ENCODE peak calls at places on chromosomes 7 and 10, in nine cellular contexts. One of them, this sample, is unnamed.

GRCh38 chr7:71900556-71900955 is 511.6 kb downstream of the CALN1 start:
- DNase-seq in H1: no peak
- DNase-seq in esophagus muscularis mucosa: peak; percentile 72
- DNase-seq in GM12878: no peak
- DNase-seq in SK-N-SH: no peak
- DNase-seq in tibial nerve: no peak
- DNase-seq in A549: no peak
- DNase-seq in stomach: no peak
- DNase-seq in ovary: no peak
- DNase-seq in this sample: no peak

GRCh38 chr10:77504196-77504869 is 133.3 kb downstream of the KCNMA1 start:
- DNase-seq in esophagus muscularis mucosa: no peak
- DNase-seq in tibial nerve: no peak
- DNase-seq in A549: no peak
- DNase-seq in ovary: no peak
- DNase-seq in stomach: no peak
- DNase-seq in H1: no peak
- DNase-seq in SK-N-SH: no peak
- DNase-seq in GM12878: no peak
- DNase-seq in this sample: no peak

GRCh38 chr7:136845899-136846465 is 22.5 kb upstream of the CHRM2 start:
- DNase-seq in esophagus muscularis mucosa: no peak
- DNase-seq in ovary: no peak
- DNase-seq in A549: no peak
- DNase-seq in tibial nerve: no peak
- DNase-seq in SK-N-SH: no peak
- DNase-seq in H1: no peak
- DNase-seq in stomach: no peak
- DNase-seq in GM12878: no peak
- DNase-seq in this sample: no peak

GRCh38 chr7:28774529-28775057 is 183.5 kb downstream of the TRIL start:
- DNase-seq in A549: no peak
- DNase-seq in H1: no peak
- DNase-seq in SK-N-SH: no peak
- DNase-seq in esophagus muscularis mucosa: no peak
- DNase-seq in GM12878: no peak
- DNase-seq in ovary: no peak
- DNase-seq in tibial nerve: no peak
- DNase-seq in stomach: no peak
- DNase-seq in this sample: no peak

GRCh38 chr7:95608344-95609173 is 12.2 kb upstream of the PDK4 start:
- DNase-seq in tibial nerve: peak; percentile 92
- DNase-seq in GM12878: peak; percentile 47
- DNase-seq in stomach: peak; percentile 95
- DNase-seq in ovary: peak; percentile 86
- DNase-seq in SK-N-SH: peak; percentile 28
- DNase-seq in A549: peak; percentile 61
- DNase-seq in esophagus muscularis mucosa: peak; percentile 98
- DNase-seq in H1: no peak
- DNase-seq in this sample: peak; percentile 19

GRCh38 chr10:49601857-49602256 is 8.3 kb upstream of the SLC18A3 start:
- DNase-seq in tibial nerve: no peak
- DNase-seq in esophagus muscularis mucosa: peak; percentile 64
- DNase-seq in A549: no peak
- DNase-seq in SK-N-SH: no peak
- DNase-seq in GM12878: no peak
- DNase-seq in ovary: no peak
- DNase-seq in stomach: peak; percentile 22
- DNase-seq in H1: no peak
- DNase-seq in this sample: peak; percentile 8

GRCh38 chr7:157416011-157416410 is 79.2 kb downstream of the DNAJB6 start:
- DNase-seq in A549: no peak
- DNase-seq in SK-N-SH: no peak
- DNase-seq in GM12878: no peak
- DNase-seq in ovary: no peak
- DNase-seq in esophagus muscularis mucosa: no peak
- DNase-seq in tibial nerve: no peak
- DNase-seq in stomach: no peak
- DNase-seq in H1: no peak
- DNase-seq in this sample: no peak

GRCh38 chr10:119246862-119247549 is 39.6 kb downstream of the GRK5 start:
- DNase-seq in stomach: no peak
- DNase-seq in GM12878: no peak
- DNase-seq in SK-N-SH: no peak
- DNase-seq in A549: no peak
- DNase-seq in ovary: peak; percentile 41
- DNase-seq in H1: no peak
- DNase-seq in tibial nerve: peak; percentile 65
- DNase-seq in esophagus muscularis mucosa: no peak
- DNase-seq in this sample: no peak

GRCh38 chr10:43610636-43611035 is 4.4 kb downstream of the ZNF485 start:
- DNase-seq in ovary: no peak
- DNase-seq in A549: no peak
- DNase-seq in SK-N-SH: no peak
- DNase-seq in stomach: no peak
- DNase-seq in esophagus muscularis mucosa: no peak
- DNase-seq in GM12878: no peak
- DNase-seq in H1: no peak
- DNase-seq in tibial nerve: no peak
- DNase-seq in this sample: no peak

GRCh38 chr10:112024079-112024478 is 159.5 kb downstream of the GPAM start:
- DNase-seq in SK-N-SH: no peak
- DNase-seq in tibial nerve: no peak
- DNase-seq in ovary: no peak
- DNase-seq in esophagus muscularis mucosa: no peak
- DNase-seq in A549: no peak
- DNase-seq in H1: no peak
- DNase-seq in stomach: no peak
- DNase-seq in GM12878: no peak
- DNase-seq in this sample: no peak

GRCh38 chr7:67470256-67470751 is 473.7 kb downstream of the TYW1 start:
- DNase-seq in GM12878: no peak
- DNase-seq in H1: no peak
- DNase-seq in SK-N-SH: no peak
- DNase-seq in stomach: no peak
- DNase-seq in tibial nerve: no peak
- DNase-seq in ovary: no peak
- DNase-seq in esophagus muscularis mucosa: no peak
- DNase-seq in A549: no peak
- DNase-seq in this sample: no peak

GRCh38 chr10:103845983-103846382 is 9.4 kb downstream of the SH3PXD2A start:
- DNase-seq in ovary: peak; percentile 4
- DNase-seq in SK-N-SH: no peak
- DNase-seq in H1: no peak
- DNase-seq in stomach: no peak
- DNase-seq in A549: no peak
- DNase-seq in GM12878: no peak
- DNase-seq in tibial nerve: no peak
- DNase-seq in esophagus muscularis mucosa: no peak
- DNase-seq in this sample: peak; percentile 44

GRCh38 chr10:24716295-24716694 is 7.4 kb downstream of the ARHGAP21 start:
- DNase-seq in GM12878: no peak
- DNase-seq in stomach: peak; percentile 79
- DNase-seq in ovary: no peak
- DNase-seq in esophagus muscularis mucosa: peak; percentile 83
- DNase-seq in SK-N-SH: no peak
- DNase-seq in tibial nerve: no peak
- DNase-seq in A549: no peak
- DNase-seq in H1: no peak
- DNase-seq in this sample: no peak

DNA sequence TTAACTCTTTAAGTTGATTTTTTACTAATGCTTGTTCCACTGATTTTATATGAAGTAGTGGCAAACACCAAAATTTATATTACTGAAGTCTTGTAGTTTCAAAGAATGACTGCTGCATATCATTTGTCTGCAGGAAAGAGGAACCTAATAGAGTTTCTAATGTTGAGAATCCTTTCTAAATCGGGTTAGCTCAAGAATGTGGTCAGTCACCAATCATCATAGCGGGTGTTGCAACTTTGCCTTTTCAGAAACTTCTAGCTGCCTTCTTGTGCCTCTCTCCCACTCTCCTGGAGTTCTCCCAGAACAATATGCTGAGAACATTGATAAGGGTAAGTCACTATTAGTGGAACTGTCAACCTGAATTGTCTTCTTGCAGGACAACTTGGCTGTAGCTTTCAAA is 524.8 kb upstream of the SORCS1 start:
- DNase-seq in A549: no peak
- DNase-seq in SK-N-SH: no peak
- DNase-seq in GM12878: no peak
- DNase-seq in ovary: no peak
- DNase-seq in stomach: no peak
- DNase-seq in tibial nerve: no peak
- DNase-seq in esophagus muscularis mucosa: no peak
- DNase-seq in H1: no peak
- DNase-seq in this sample: no peak
- TF ChIP-seq EP300 in A549: no peak
- TF ChIP-seq EP300 in SK-N-SH: no peak
- TF ChIP-seq EP300 in GM12878: no peak
- TF ChIP-seq EP300 in ovary: no peak
- TF ChIP-seq EP300 in stomach: no peak
- TF ChIP-seq EP300 in tibial nerve: no peak
- TF ChIP-seq EP300 in esophagus muscularis mucosa: no peak
- TF ChIP-seq EP300 in H1: no peak
- TF ChIP-seq EP300 in this sample: no peak

GRCh38 chr7:10075866-10076265 is 897.8 kb upstream of the PHF14 start:
- DNase-seq in esophagus muscularis mucosa: no peak
- DNase-seq in ovary: no peak
- DNase-seq in A549: no peak
- DNase-seq in tibial nerve: no peak
- DNase-seq in stomach: no peak
- DNase-seq in GM12878: no peak
- DNase-seq in H1: no peak
- DNase-seq in SK-N-SH: no peak
- DNase-seq in this sample: no peak

GRCh38 chr7:10083766-10084165 is 889.9 kb upstream of the PHF14 start:
- DNase-seq in A549: no peak
- DNase-seq in tibial nerve: no peak
- DNase-seq in esophagus muscularis mucosa: no peak
- DNase-seq in stomach: no peak
- DNase-seq in ovary: no peak
- DNase-seq in GM12878: no peak
- DNase-seq in H1: no peak
- DNase-seq in SK-N-SH: no peak
- DNase-seq in this sample: no peak

GRCh38 chr7:10082896-10083295 is 890.8 kb upstream of the PHF14 start:
- DNase-seq in tibial nerve: no peak
- DNase-seq in SK-N-SH: no peak
- DNase-seq in GM12878: no peak
- DNase-seq in stomach: no peak
- DNase-seq in H1: no peak
- DNase-seq in ovary: no peak
- DNase-seq in A549: no peak
- DNase-seq in esophagus muscularis mucosa: no peak
- DNase-seq in this sample: no peak

GRCh38 chr7:10076661-10077300 is 896.9 kb upstream of the PHF14 start:
- DNase-seq in stomach: no peak
- DNase-seq in SK-N-SH: no peak
- DNase-seq in ovary: no peak
- DNase-seq in H1: no peak
- DNase-seq in A549: no peak
- DNase-seq in esophagus muscularis mucosa: no peak
- DNase-seq in tibial nerve: no peak
- DNase-seq in GM12878: no peak
- DNase-seq in this sample: no peak

DNA sequence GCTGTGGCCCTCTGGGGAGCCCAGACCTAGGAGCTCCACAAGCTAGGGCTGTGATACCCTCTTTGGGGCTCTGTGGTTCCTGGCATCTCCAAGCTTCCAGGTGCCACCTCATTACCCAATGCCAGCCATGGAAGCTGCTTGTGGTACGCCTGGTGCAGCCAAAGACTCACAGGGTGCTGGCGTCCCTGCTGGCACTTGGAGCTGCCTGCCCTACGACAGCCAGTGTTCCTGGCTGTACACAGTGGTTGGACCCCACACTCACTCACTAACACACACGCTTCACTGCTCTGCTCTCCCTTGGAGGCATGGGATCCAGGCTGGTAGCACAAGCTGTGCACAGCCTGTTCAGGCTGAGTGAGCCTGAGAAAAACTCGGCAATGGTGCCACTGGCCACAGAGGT is 894.1 kb upstream of the PHF14 start:
- DNase-seq in A549: no peak
- DNase-seq in H1: no peak
- DNase-seq in stomach: no peak
- DNase-seq in ovary: no peak
- DNase-seq in esophagus muscularis mucosa: no peak
- DNase-seq in SK-N-SH: no peak
- DNase-seq in GM12878: no peak
- DNase-seq in tibial nerve: no peak
- DNase-seq in this sample: no peak
- TF ChIP-seq EP300 in A549: no peak
- TF ChIP-seq EP300 in H1: no peak
- TF ChIP-seq EP300 in stomach: no peak
- TF ChIP-seq EP300 in ovary: no peak
- TF ChIP-seq EP300 in esophagus muscularis mucosa: no peak
- TF ChIP-seq EP300 in SK-N-SH: no peak
- TF ChIP-seq EP300 in GM12878: no peak
- TF ChIP-seq EP300 in tibial nerve: no peak
- TF ChIP-seq EP300 in this sample: no peak

GRCh38 chr7:70432567-70433001 is 699.4 kb upstream of the GALNT17 start:
- DNase-seq in SK-N-SH: no peak
- DNase-seq in ovary: no peak
- DNase-seq in GM12878: no peak
- DNase-seq in tibial nerve: no peak
- DNase-seq in H1: no peak
- DNase-seq in stomach: no peak
- DNase-seq in A549: no peak
- DNase-seq in esophagus muscularis mucosa: no peak
- DNase-seq in this sample: no peak
- TF ChIP-seq EP300 in SK-N-SH: no peak
- TF ChIP-seq EP300 in ovary: no peak
- TF ChIP-seq EP300 in GM12878: no peak
- TF ChIP-seq EP300 in tibial nerve: no peak
- TF ChIP-seq EP300 in H1: no peak
- TF ChIP-seq EP300 in stomach: no peak
- TF ChIP-seq EP300 in A549: no peak
- TF ChIP-seq EP300 in esophagus muscularis mucosa: no peak
- TF ChIP-seq EP300 in this sample: no peak

GRCh38 chr7:73718905-73719805 is at the start of gene STX1A:
- DNase-seq in ovary: peak; percentile 58
- DNase-seq in tibial nerve: no peak
- DNase-seq in GM12878: no peak
- DNase-seq in H1: no peak
- DNase-seq in esophagus muscularis mucosa: no peak
- DNase-seq in stomach: peak; percentile 77
- DNase-seq in A549: no peak
- DNase-seq in SK-N-SH: peak; percentile 100
- DNase-seq in this sample: peak; percentile 95
- TF ChIP-seq EP300 in ovary: no peak
- TF ChIP-seq EP300 in tibial nerve: no peak
- TF ChIP-seq EP300 in GM12878: no peak
- TF ChIP-seq EP300 in H1: no peak
- TF ChIP-seq EP300 in esophagus muscularis mucosa: no peak
- TF ChIP-seq EP300 in stomach: no peak
- TF ChIP-seq EP300 in A549: no peak
- TF ChIP-seq EP300 in SK-N-SH: no peak
- TF ChIP-seq EP300 in this sample: no peak

This sample was measured in upper lobe of left lung.